ENCODE peak calls at places on chromosomes 16 and 17, in nine cellular contexts. V is OCI-LY7; N is CD8-positive, alpha-beta T cell; O is GM23248; L is naive thymus-derived CD4-positive, alpha-beta T cell; T is heart right ventricle; B is tibial artery; A is MM.1S; K is gastrocnemius medialis. U is an unnamed sample.

GRCh38 chr16:89426736-89427525 is 63.4 kb downstream of the ANKRD11 start:
- DNase-seq in V (no peak), N (no peak), O (peak; percentile 45), L (no peak), T (no peak), B (no peak), A (no peak), K (no peak), U (no peak)

GRCh38 chr16:85579199-85579598 is 33.9 kb upstream of the GSE1 start:
- DNase-seq in V (no peak), N (no peak), O (no peak), L (no peak), T (no peak), B (no peak), A (no peak), K (no peak), U (no peak)

GRCh38 chr16:13084331-13084730 is 182.9 kb downstream of the SHISA9 start:
- DNase-seq in V (no peak), N (no peak), O (no peak), L (no peak), T (no peak), B (no peak), A (no peak), K (no peak), U (no peak)

GRCh38 chr17:81608082-81608481 is 28.8 kb downstream of the NPLOC4 start:
- DNase-seq in V (no peak), N (no peak), O (peak; percentile 40), L (no peak), T (no peak), B (no peak), A (no peak), K (no peak), U (no peak)

GRCh38 chr16:75218256-75219076 is at the start of gene CTRB1:
- DNase-seq in V (no peak), N (no peak), O (no peak), L (no peak), T (no peak), B (no peak), A (no peak), K (no peak), U (no peak)

GRCh38 chr16:84832488-84833141 is 12.8 kb downstream of the CRISPLD2 start:
- DNase-seq in V (no peak), N (no peak), O (peak; percentile 99), L (no peak), T (peak; percentile 81), B (peak; percentile 96), A (no peak), K (peak; percentile 94), U (peak; percentile 92)

GRCh38 chr17:38730526-38731379 is 612 bp downstream of the CISD3 start:
- DNase-seq in V (peak; percentile 25), N (no peak), O (peak; percentile 81), L (peak; percentile 27), T (peak; percentile 83), B (peak; percentile 65), A (peak; percentile 27), K (no peak), U (peak; percentile 61)

GRCh38 chr17:74521701-74522201 is 9.5 kb downstream of the CD300LB start:
- DNase-seq in V (no peak), N (no peak), O (no peak), L (no peak), T (no peak), B (no peak), A (no peak), K (no peak), U (no peak)

GRCh38 chr17:53722407-53722806 is 100.3 kb upstream of the KIF2B start:
- DNase-seq in V (no peak), N (no peak), O (peak; percentile 93), L (no peak), T (no peak), B (no peak), A (no peak), K (no peak), U (no peak)

GRCh38 chr17:32912218-32912897 is 15.6 kb upstream of the TMEM98 start:
- DNase-seq in V (no peak), N (no peak), O (peak; percentile 93), L (no peak), T (peak; percentile 29), B (peak; percentile 76), A (no peak), K (no peak), U (no peak)

GRCh38 chr16:57257455-57258070 is 12.5 kb downstream of the ARL2BP start:
- DNase-seq in V (no peak), N (no peak), O (no peak), L (no peak), T (no peak), B (no peak), A (no peak), K (no peak), U (no peak)

GRCh38 chr16:76343761-76344160 is 66.6 kb downstream of the CNTNAP4 start:
- DNase-seq in V (no peak), N (no peak), O (no peak), L (no peak), T (no peak), B (no peak), A (no peak), K (no peak), U (no peak)

GRCh38 chr16:76345093-76345735 is 68.0 kb downstream of the CNTNAP4 start:
- DNase-seq in V (no peak), N (no peak), O (peak; percentile 0), L (no peak), T (no peak), B (peak; percentile 77), A (no peak), K (peak; percentile 13), U (no peak)

DNA sequence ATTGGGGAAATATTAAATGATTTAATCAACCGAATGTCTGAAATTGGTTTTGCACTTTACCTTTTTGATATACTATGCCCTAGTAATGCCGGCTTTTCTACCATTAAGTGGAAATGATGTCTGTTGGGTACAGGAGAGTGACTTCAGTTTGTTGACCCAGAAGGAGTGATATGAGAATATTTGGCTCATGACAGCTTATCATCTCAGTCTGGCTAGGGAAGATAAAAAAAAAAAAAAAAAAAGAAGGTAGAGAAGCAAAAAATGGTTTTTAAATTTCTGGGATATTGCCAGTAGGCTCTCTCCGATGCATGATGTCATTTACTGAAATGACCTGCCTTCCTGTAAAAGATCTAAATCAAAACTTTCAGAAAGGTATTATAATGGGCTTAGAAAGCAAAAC is 69.0 kb downstream of the CNTNAP4 start:
- DNase-seq in V (no peak), N (no peak), O (no peak), L (no peak), T (no peak), B (no peak), A (no peak), K (no peak), U (no peak)
- H3K27ac ChIP-seq in V (no peak overlapping the region), N (no peak overlapping the region), O (no peak overlapping the region), L (no peak overlapping the region), T (no peak overlapping the region), B (no peak overlapping the region), A (no peak overlapping the region), K (no peak overlapping the region), U (no peak overlapping the region)

GRCh38 chr17:68246271-68247028 is 1.4 kb upstream of the AMZ2 start:
- DNase-seq in V (no peak), N (no peak), O (no peak), L (no peak), T (no peak), B (no peak), A (no peak), K (no peak), U (no peak)
- H3K4me3 ChIP-seq in V (peak overlapping the region; percentile 80), N (peak overlapping the region; percentile 94), O (peak overlapping the region; percentile 78), L (no peak overlapping the region), T (peak overlapping the region; percentile 80), B (no peak overlapping the region), A (peak overlapping the region; percentile 94), K (no peak overlapping the region), U (no peak overlapping the region)

DNA sequence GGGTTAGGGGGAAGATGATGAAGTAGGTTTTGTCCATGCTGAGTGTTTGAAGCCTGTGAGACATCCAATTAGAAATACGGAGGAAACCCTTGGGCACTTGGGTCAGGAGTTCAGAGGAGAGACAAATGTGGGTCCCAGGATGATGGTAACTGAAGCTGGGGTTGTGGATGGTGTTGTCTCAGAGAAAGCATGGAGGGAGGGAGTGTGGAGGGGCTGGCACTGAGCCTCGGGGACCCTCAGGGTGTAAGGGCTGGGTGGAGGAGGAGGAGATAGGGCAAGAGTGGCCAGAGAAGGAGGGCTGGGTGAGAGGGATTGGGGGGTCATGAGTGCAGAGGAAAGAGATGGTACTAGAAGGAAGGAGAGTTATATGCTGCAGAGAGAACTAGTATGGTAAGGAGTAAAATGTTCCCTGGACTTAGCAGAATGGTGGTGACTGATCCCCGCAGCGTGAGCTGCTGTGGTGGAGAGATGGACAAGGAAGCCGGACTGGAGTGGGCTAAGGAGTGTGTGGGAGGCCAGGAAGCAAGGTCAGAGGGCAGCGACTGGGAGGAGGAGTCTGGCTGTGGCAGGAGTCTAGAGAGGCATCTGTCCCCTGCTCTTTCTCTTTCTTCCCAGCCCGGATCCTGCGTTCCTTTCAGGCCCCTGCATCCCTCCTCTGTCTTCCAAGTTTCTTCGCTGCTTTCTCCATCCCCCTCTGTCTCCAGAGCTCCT is 3.8 kb upstream of the COL1A1 start:
- DNase-seq in V (no peak), N (no peak), O (peak; percentile 68), L (no peak), T (peak; percentile 58), B (peak; percentile 34), A (no peak), K (no peak), U (no peak)
- H3K27ac ChIP-seq in V (no peak overlapping the region), N (no peak overlapping the region), O (peak overlapping the region; percentile 100), L (no peak overlapping the region), T (peak overlapping the region; percentile 52), B (peak overlapping the region; percentile 99), A (no peak overlapping the region), K (peak overlapping the region; percentile 37), U (peak overlapping the region; percentile 95)

GRCh38 chr17:61461967-61462733 is 9.9 kb downstream of the TBX4 start:
- DNase-seq in V (no peak), N (no peak), O (peak; percentile 52), L (no peak), T (no peak), B (no peak), A (no peak), K (no peak), U (no peak)

GRCh38 chr17:61460796-61461585 is 8.8 kb downstream of the TBX4 start:
- DNase-seq in V (no peak), N (no peak), O (no peak), L (no peak), T (no peak), B (no peak), A (no peak), K (no peak), U (no peak)

GRCh38 chr17:61462734-61463067 is 10.5 kb downstream of the TBX4 start:
- DNase-seq in V (no peak), N (no peak), O (no peak), L (no peak), T (no peak), B (peak; percentile 16), A (no peak), K (no peak), U (no peak)

GRCh38 chr17:61459968-61460718 is 7.9 kb downstream of the TBX4 start:
- DNase-seq in V (no peak), N (no peak), O (no peak), L (no peak), T (no peak), B (no peak), A (no peak), K (no peak), U (no peak)

DNA sequence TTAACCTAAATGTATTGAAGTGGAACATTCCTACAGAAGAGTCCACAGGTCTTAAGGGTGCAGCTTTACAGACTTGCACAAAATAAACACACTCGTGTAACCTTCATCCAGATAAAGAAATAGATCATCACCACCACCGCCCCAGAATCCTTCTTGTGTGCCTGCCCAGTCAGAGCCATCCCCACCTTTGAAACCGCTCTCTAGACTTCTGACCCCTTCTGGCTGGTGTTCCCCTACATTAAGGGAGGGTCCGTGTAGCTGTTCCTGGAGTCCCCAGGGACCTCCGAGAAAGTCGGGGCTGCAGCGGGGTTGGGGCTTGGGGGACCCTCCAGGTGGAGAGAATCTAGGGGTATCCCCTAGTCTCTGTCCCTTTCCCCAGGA is 9.4 kb downstream of the TBX4 start:
- DNase-seq in V (no peak), N (no peak), O (no peak), L (no peak), T (no peak), B (no peak), A (no peak), K (no peak), U (no peak)
- H3K4me3 ChIP-seq in V (peak overlapping the region; percentile 10), N (no peak overlapping the region), O (peak overlapping the region; percentile 58), L (no peak overlapping the region), T (peak overlapping the region; percentile 31), B (peak overlapping the region; percentile 20), A (no peak overlapping the region), K (no peak overlapping the region), U (no peak overlapping the region)

U was measured in tibial nerve.